ENCODE peak calls at places on chromosomes 7 and 10, in five cellular contexts. One of them, this sample, is unnamed.

GRCh38 chr7:79933144-79933543 is 201.5 kb upstream of the GNAI1 start:
- DNase-seq in fibroblast of lung: peak; percentile 51
- DNase-seq in dorsolateral prefrontal cortex: no peak
- DNase-seq in thyroid gland: no peak
- DNase-seq in GM12865: no peak
- DNase-seq in this sample: no peak

GRCh38 chr7:154451480-154452457 is 399.6 kb downstream of the DPP6 start:
- DNase-seq in dorsolateral prefrontal cortex: peak; percentile 58
- DNase-seq in GM12865: no peak
- DNase-seq in thyroid gland: no peak
- DNase-seq in fibroblast of lung: no peak
- DNase-seq in this sample: no peak

GRCh38 chr7:76225379-76225778 is 23.7 kb downstream of the SRRM3 start:
- DNase-seq in fibroblast of lung: peak; percentile 36
- DNase-seq in dorsolateral prefrontal cortex: no peak
- DNase-seq in thyroid gland: no peak
- DNase-seq in GM12865: peak; percentile 17
- DNase-seq in this sample: no peak

GRCh38 chr10:86594535-86594934 is 59.8 kb upstream of the OPN4 start:
- DNase-seq in fibroblast of lung: peak; percentile 56
- DNase-seq in GM12865: no peak
- DNase-seq in thyroid gland: no peak
- DNase-seq in dorsolateral prefrontal cortex: no peak
- DNase-seq in this sample: no peak

GRCh38 chr7:156456503-156457115 is 184.0 kb upstream of the RNF32 start:
- DNase-seq in GM12865: no peak
- DNase-seq in thyroid gland: no peak
- DNase-seq in fibroblast of lung: no peak
- DNase-seq in dorsolateral prefrontal cortex: no peak
- DNase-seq in this sample: no peak

GRCh38 chr10:43294892-43295291 is 28.0 kb upstream of the RASGEF1A start:
- DNase-seq in GM12865: no peak
- DNase-seq in thyroid gland: no peak
- DNase-seq in dorsolateral prefrontal cortex: no peak
- DNase-seq in fibroblast of lung: no peak
- DNase-seq in this sample: no peak

GRCh38 chr7:142864980-142865747 is 10.3 kb downstream of the EPHB6 start:
- DNase-seq in GM12865: no peak
- DNase-seq in thyroid gland: no peak
- DNase-seq in fibroblast of lung: no peak
- DNase-seq in dorsolateral prefrontal cortex: peak; percentile 68
- DNase-seq in this sample: no peak

GRCh38 chr10:43437141-43437860 is 390 bp downstream of the ZNF487 start:
- DNase-seq in GM12865: no peak
- DNase-seq in fibroblast of lung: no peak
- DNase-seq in dorsolateral prefrontal cortex: no peak
- DNase-seq in thyroid gland: no peak
- DNase-seq in this sample: no peak

GRCh38 chr7:51082096-51082840 is 234.3 kb downstream of the COBL start:
- DNase-seq in fibroblast of lung: no peak
- DNase-seq in dorsolateral prefrontal cortex: no peak
- DNase-seq in GM12865: no peak
- DNase-seq in thyroid gland: no peak
- DNase-seq in this sample: no peak

GRCh38 chr10:91511549-91512330 is 101.6 kb downstream of the HECTD2 start:
- DNase-seq in dorsolateral prefrontal cortex: no peak
- DNase-seq in thyroid gland: no peak
- DNase-seq in GM12865: peak; percentile 3
- DNase-seq in fibroblast of lung: peak; percentile 96
- DNase-seq in this sample: no peak

GRCh38 chr10:662686-663465 is 26.6 kb downstream of the DIP2C start:
- DNase-seq in thyroid gland: no peak
- DNase-seq in dorsolateral prefrontal cortex: no peak
- DNase-seq in GM12865: no peak
- DNase-seq in fibroblast of lung: no peak
- DNase-seq in this sample: peak; percentile 79

GRCh38 chr10:121539757-121540156 is 58.5 kb downstream of the FGFR2 start:
- DNase-seq in dorsolateral prefrontal cortex: no peak
- DNase-seq in fibroblast of lung: no peak
- DNase-seq in GM12865: no peak
- DNase-seq in thyroid gland: peak; percentile 70
- DNase-seq in this sample: no peak

GRCh38 chr10:124649209-124649608 is 95.0 kb downstream of the FAM53B start:
- DNase-seq in fibroblast of lung: no peak
- DNase-seq in GM12865: no peak
- DNase-seq in thyroid gland: no peak
- DNase-seq in dorsolateral prefrontal cortex: no peak
- DNase-seq in this sample: no peak

GRCh38 chr10:110813743-110814472 is 57.8 kb upstream of the PDCD4 start:
- DNase-seq in GM12865: no peak
- DNase-seq in dorsolateral prefrontal cortex: no peak
- DNase-seq in thyroid gland: no peak
- DNase-seq in fibroblast of lung: no peak
- DNase-seq in this sample: peak; percentile 73

DNA sequence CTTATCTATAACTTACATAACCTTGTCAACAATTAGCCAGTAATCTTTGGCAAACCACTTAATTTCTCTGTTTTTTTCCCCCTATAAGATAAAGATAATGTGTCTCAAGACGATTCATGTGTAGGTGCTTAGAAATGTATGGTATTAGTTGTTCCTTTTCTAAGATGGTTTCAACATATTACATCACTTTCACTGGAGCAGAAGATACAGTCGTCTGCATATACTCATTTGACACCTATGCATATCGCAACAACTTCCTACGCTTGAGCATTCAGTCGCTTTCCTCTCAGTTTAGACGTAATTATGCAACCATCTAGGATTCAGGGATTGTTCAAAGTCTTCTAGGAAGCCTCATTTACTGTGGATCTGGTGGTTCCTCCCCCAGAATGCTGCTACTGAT is 396.7 kb downstream of the PHTF2 start:
- DNase-seq in GM12865: no peak
- DNase-seq in dorsolateral prefrontal cortex: no peak
- DNase-seq in fibroblast of lung: no peak
- DNase-seq in thyroid gland: no peak
- DNase-seq in this sample: no peak
- H3K4me3 ChIP-seq in GM12865: no peak overlapping the region
- H3K4me3 ChIP-seq in dorsolateral prefrontal cortex: no peak overlapping the region
- H3K4me3 ChIP-seq in fibroblast of lung: no peak overlapping the region
- H3K4me3 ChIP-seq in thyroid gland: no peak overlapping the region
- H3K4me3 ChIP-seq in this sample: no peak overlapping the region

GRCh38 chr7:12477620-12478019 is 74.0 kb upstream of the VWDE start:
- DNase-seq in thyroid gland: no peak
- DNase-seq in fibroblast of lung: no peak
- DNase-seq in GM12865: no peak
- DNase-seq in dorsolateral prefrontal cortex: no peak
- DNase-seq in this sample: no peak

GRCh38 chr7:12485845-12486244 is 82.2 kb upstream of the VWDE start:
- DNase-seq in dorsolateral prefrontal cortex: no peak
- DNase-seq in GM12865: no peak
- DNase-seq in fibroblast of lung: no peak
- DNase-seq in thyroid gland: no peak
- DNase-seq in this sample: no peak

DNA sequence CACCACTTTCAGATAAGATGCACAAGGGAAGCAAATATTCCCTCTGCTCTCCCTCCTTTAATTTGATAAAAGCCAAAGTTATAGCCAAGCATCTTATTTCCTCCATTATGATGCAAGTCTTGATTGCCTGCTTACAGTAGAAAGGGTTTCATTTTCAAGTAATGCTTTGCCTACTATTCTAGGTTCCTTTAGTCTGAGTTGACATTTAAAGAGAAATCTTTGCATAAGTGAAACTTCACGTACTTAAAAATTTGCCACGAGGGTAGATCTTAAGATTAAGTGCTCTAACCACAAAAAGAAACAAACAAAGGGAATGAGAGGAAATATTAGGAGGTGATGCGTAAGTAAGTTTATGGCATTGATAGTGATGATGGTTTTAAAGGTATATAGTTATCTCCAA is 78.1 kb upstream of the VWDE start:
- DNase-seq in dorsolateral prefrontal cortex: no peak
- DNase-seq in GM12865: peak; percentile 20
- DNase-seq in thyroid gland: no peak
- DNase-seq in fibroblast of lung: no peak
- DNase-seq in this sample: no peak
- H3K4me3 ChIP-seq in dorsolateral prefrontal cortex: no peak overlapping the region
- H3K4me3 ChIP-seq in GM12865: no peak overlapping the region
- H3K4me3 ChIP-seq in thyroid gland: no peak overlapping the region
- H3K4me3 ChIP-seq in fibroblast of lung: no peak overlapping the region
- H3K4me3 ChIP-seq in this sample: no peak overlapping the region

DNA sequence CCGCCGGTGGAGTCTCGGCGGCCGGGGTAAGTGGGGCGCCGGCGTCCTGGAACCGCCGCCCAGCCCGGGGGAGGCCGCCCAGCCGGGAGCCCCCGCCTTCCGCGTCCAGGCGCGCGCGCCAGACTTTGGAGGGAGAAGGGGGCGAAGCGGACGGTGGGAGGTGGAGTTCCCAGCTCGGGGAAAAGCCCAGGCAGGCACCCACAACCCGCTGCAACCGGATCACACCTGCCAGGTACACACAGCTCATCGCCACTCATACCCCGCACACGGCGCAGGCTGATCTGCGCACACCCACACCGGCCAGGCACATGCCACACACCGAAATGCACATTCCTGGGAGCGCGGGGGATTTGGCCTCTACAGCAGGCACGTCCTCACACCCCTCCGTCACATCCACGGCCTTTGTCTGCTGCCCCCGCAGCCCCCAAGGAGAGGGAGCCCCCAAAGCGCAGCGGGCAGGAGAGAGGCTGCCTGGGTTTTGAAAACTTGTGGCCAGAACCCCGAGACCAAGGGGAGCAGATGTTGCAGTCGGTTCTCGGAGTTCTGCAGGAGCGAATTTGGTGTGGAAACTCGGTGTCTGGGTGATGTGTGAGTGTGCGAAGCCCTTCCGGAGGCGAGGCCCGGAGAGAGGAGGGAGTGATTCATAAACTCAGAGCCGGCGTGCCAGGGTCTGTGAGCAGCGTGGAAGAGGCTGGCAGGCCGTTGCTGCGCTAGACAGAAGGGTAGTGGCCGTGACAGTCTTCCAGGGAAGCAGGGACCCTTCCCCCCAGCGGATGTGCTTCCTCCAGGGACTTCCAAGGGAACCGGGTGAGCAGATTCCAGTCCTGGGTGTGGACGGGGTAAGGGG is 697 bp downstream of the CHST3 start:
- DNase-seq in dorsolateral prefrontal cortex: no peak
- DNase-seq in fibroblast of lung: peak; percentile 83
- DNase-seq in GM12865: no peak
- DNase-seq in thyroid gland: peak; percentile 73
- DNase-seq in this sample: no peak
- H3K4me3 ChIP-seq in dorsolateral prefrontal cortex: peak overlapping the region; percentile 83
- H3K4me3 ChIP-seq in fibroblast of lung: peak overlapping the region; percentile 87
- H3K4me3 ChIP-seq in GM12865: no peak overlapping the region
- H3K4me3 ChIP-seq in thyroid gland: peak overlapping the region; percentile 74
- H3K4me3 ChIP-seq in this sample: peak overlapping the region; percentile 48

GRCh38 chr7:117133125-117133524 is 179.8 kb downstream of the ST7 start:
- DNase-seq in dorsolateral prefrontal cortex: no peak
- DNase-seq in thyroid gland: no peak
- DNase-seq in fibroblast of lung: no peak
- DNase-seq in GM12865: no peak
- DNase-seq in this sample: no peak
- H3K4me3 ChIP-seq in dorsolateral prefrontal cortex: no peak overlapping the region
- H3K4me3 ChIP-seq in thyroid gland: no peak overlapping the region
- H3K4me3 ChIP-seq in fibroblast of lung: peak overlapping the region; percentile 6
- H3K4me3 ChIP-seq in GM12865: no peak overlapping the region
- H3K4me3 ChIP-seq in this sample: no peak overlapping the region

DNA sequence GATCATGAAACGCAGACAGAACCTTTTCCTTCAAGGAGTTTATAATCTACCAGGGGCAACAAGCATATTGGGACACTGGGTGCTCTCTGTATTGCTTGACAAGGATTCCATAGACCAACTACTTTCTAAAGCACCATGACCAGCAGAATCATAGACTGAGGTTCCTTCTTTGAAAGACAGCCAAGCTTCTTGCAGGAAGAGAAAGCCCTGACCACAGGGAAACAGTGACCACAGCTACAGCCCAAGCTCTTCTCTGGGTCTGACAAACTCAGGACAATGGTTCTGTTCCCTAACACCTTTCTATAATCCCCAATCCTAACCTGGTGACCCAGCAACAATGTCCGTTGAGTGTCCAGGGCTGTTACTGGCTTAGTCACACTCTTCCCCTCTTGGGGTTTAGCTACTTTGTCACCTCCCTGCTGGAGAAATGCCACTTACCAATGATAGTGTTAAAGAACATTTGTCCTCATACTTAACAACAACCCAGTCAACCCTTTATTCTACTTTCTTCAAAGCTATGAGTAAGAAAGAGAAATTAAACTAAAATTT is 155.7 kb downstream of the JAZF1 start:
- DNase-seq in GM12865: no peak
- DNase-seq in thyroid gland: no peak
- DNase-seq in dorsolateral prefrontal cortex: no peak
- DNase-seq in fibroblast of lung: peak; percentile 45
- DNase-seq in this sample: no peak
- H3K4me3 ChIP-seq in GM12865: no peak overlapping the region
- H3K4me3 ChIP-seq in thyroid gland: no peak overlapping the region
- H3K4me3 ChIP-seq in dorsolateral prefrontal cortex: no peak overlapping the region
- H3K4me3 ChIP-seq in fibroblast of lung: no peak overlapping the region
- H3K4me3 ChIP-seq in this sample: no peak overlapping the region

DNA sequence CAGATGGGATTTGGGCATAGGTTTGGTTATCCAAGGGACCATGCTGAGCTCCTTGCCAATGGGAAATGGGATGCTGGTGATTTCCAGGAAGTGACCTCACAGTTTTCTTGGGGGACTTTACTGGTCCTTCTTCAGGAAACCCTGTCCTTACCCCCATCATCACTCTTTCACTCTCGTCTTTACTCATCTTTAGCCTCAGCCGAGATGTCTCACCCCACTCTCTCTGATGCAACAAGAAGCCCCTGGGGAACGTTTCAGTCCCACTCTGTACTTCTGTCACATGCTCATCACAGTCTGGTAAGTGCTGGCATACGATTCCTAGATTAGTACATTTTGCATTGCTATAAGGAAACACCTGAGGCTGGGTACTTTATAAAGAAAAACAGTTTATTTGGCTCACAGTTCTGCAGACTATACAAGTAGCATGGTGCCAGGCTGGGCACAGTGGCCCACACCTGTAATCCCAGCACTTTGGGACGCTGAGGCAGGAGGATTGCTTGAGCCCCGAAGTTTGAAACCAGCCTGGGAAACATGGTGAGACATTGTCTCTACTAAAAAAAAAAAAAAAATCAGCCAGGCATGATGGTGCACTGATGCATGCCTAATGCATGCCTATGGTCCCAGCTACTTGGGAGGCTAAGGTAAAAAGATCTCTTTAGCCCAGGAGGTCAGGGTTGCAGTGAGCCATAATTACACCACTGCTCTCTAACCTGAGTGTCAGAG is 63.5 kb upstream of the VKORC1L1 start:
- DNase-seq in fibroblast of lung: no peak
- DNase-seq in thyroid gland: no peak
- DNase-seq in GM12865: peak; percentile 94
- DNase-seq in dorsolateral prefrontal cortex: no peak
- DNase-seq in this sample: no peak
- H3K4me3 ChIP-seq in fibroblast of lung: no peak overlapping the region
- H3K4me3 ChIP-seq in thyroid gland: no peak overlapping the region
- H3K4me3 ChIP-seq in GM12865: peak overlapping the region; percentile 38
- H3K4me3 ChIP-seq in dorsolateral prefrontal cortex: no peak overlapping the region
- H3K4me3 ChIP-seq in this sample: no peak overlapping the region